ENCODE peak calls at places on chromosomes 2 and 18, in ten cellular contexts. J is heart left ventricle, D is body of pancreas, Y is HCT116, R is adrenal gland, O is breast epithelium, P is A549, C is transverse colon, U is esophagus muscularis mucosa, X is tibial nerve. K is an unnamed sample.

GRCh38 chr2:101815154-101815553 is 117.6 kb downstream of the MAP4K4 start:
- DNase-seq in J (no peak), D (no peak), Y (no peak), R (no peak), O (no peak), P (no peak), C (no peak), U (no peak), X (no peak), K (no peak)

GRCh38 chr2:27701676-27702075 is 38.0 kb downstream of the SLC4A1AP start:
- DNase-seq in J (no peak), D (peak), Y (no peak), R (peak), O (no peak), P (peak), C (no peak), U (no peak), X (no peak), K (no peak)

GRCh38 chr18:2147424-2147823 is 423.9 kb downstream of the METTL4 start:
- DNase-seq in J (no peak), D (no peak), Y (no peak), R (no peak), O (no peak), P (no peak), C (no peak), U (no peak), X (no peak), K (no peak)

GRCh38 chr2:381181-381580 is 93.3 kb upstream of the ALKAL2 start:
- DNase-seq in J (no peak), D (no peak), Y (no peak), R (no peak), O (no peak), P (no peak), C (no peak), U (peak), X (no peak), K (no peak)

GRCh38 chr2:168060956-168061750 is 186.2 kb downstream of the STK39 start:
- DNase-seq in J (no peak), D (no peak), Y (no peak), R (no peak), O (no peak), P (peak), C (no peak), U (no peak), X (no peak), K (no peak)

GRCh38 chr2:201057715-201058248 is 13.7 kb downstream of the HYCC2 start:
- DNase-seq in J (no peak), D (no peak), Y (no peak), R (no peak), O (no peak), P (no peak), C (no peak), U (no peak), X (no peak), K (no peak)

GRCh38 chr2:37573818-37574388 is 97.5 kb downstream of the CDC42EP3 start:
- DNase-seq in J (no peak), D (no peak), Y (no peak), R (no peak), O (no peak), P (no peak), C (no peak), U (no peak), X (no peak), K (no peak)

GRCh38 chr2:7987992-7988391 is 693.9 kb upstream of the ID2 start:
- DNase-seq in J (no peak), D (peak), Y (no peak), R (no peak), O (no peak), P (no peak), C (no peak), U (no peak), X (no peak), K (no peak)

GRCh38 chr2:74436111-74436803 is 5.5 kb downstream of the RTKN start:
- DNase-seq in J (no peak), D (no peak), Y (no peak), R (no peak), O (no peak), P (no peak), C (no peak), U (no peak), X (no peak), K (no peak)

GRCh38 chr2:157413342-157414035 is 30.4 kb downstream of the CYTIP start:
- DNase-seq in J (no peak), D (no peak), Y (no peak), R (no peak), O (no peak), P (no peak), C (no peak), U (no peak), X (no peak), K (no peak)

GRCh38 chr18:26407721-26408601 is 140.4 kb downstream of the KCTD1 start:
- DNase-seq in J (no peak), D (no peak), Y (no peak), R (no peak), O (no peak), P (no peak), C (no peak), U (no peak), X (no peak), K (no peak)

GRCh38 chr18:13725566-13726227 is 661 bp downstream of the FAM210A start:
- DNase-seq in J (no peak), D (peak), Y (no peak), R (no peak), O (no peak), P (peak), C (no peak), U (no peak), X (no peak), K (peak)

GRCh38 chr18:3265564-3266033 is 3.7 kb downstream of the MYL12B start:
- DNase-seq in J (no peak), D (no peak), Y (no peak), R (no peak), O (no peak), P (no peak), C (no peak), U (no peak), X (no peak), K (no peak)

GRCh38 chr2:45610281-45611019 is 617 bp downstream of the SRBD1 start:
- DNase-seq in J (peak), D (peak), Y (peak), R (peak), O (peak), P (peak), C (peak), U (no peak), X (peak), K (peak)

GRCh38 chr2:18498531-18498930 is 61.9 kb downstream of the RDH14 start:
- DNase-seq in J (no peak), D (no peak), Y (no peak), R (no peak), O (no peak), P (no peak), C (no peak), U (no peak), X (no peak), K (no peak)

GRCh38 chr2:235776531-235776930 is 282.7 kb downstream of the AGAP1 start:
- DNase-seq in J (no peak), D (no peak), Y (no peak), R (no peak), O (no peak), P (no peak), C (no peak), U (no peak), X (no peak), K (no peak)

GRCh38 chr18:57803119-57803969 is at the start of gene ATP8B1:
- DNase-seq in J (peak), D (peak), Y (peak), R (peak), O (peak), P (peak), C (peak), U (no peak), X (no peak), K (peak)

GRCh38 chr2:128260239-128261138 is 58.2 kb downstream of the HS6ST1 start:
- DNase-seq in J (peak), D (peak), Y (peak), R (peak), O (peak), P (peak), C (no peak), U (no peak), X (peak), K (peak)

GRCh38 chr18:38801640-38802039 is 1236.0 kb upstream of the CELF4 start:
- DNase-seq in J (no peak), D (no peak), Y (no peak), R (no peak), O (no peak), P (no peak), C (no peak), U (no peak), X (no peak), K (no peak)

GRCh38 chr2:39593439-39594393 is 72.0 kb upstream of the TMEM178A start:
- DNase-seq in J (peak), D (peak), Y (peak), R (peak), O (no peak), P (peak), C (no peak), U (no peak), X (no peak), K (peak)

GRCh38 chr2:111919362-111919761 is 21.0 kb downstream of the MERTK start:
- DNase-seq in J (no peak), D (no peak), Y (no peak), R (no peak), O (no peak), P (no peak), C (no peak), U (no peak), X (no peak), K (no peak)

GRCh38 chr18:77123313-77124231 is 9.0 kb downstream of the MBP start:
- DNase-seq in J (no peak), D (no peak), Y (no peak), R (no peak), O (no peak), P (no peak), C (no peak), U (no peak), X (no peak), K (no peak)

GRCh38 chr2:234392230-234392629 is 104.7 kb downstream of the ARL4C start:
- DNase-seq in J (no peak), D (no peak), Y (no peak), R (no peak), O (no peak), P (no peak), C (no peak), U (no peak), X (no peak), K (no peak)

GRCh38 chr2:234399451-234400246 is 97.2 kb downstream of the ARL4C start:
- DNase-seq in J (no peak), D (no peak), Y (no peak), R (no peak), O (no peak), P (no peak), C (no peak), U (no peak), X (no peak), K (no peak)

GRCh38 chr2:234394450-234394849 is 102.4 kb downstream of the ARL4C start:
- DNase-seq in J (no peak), D (no peak), Y (no peak), R (no peak), O (no peak), P (no peak), C (no peak), U (no peak), X (no peak), K (no peak)

GRCh38 chr2:234393352-234393751 is 103.5 kb downstream of the ARL4C start:
- DNase-seq in J (no peak), D (no peak), Y (no peak), R (no peak), O (no peak), P (no peak), C (no peak), U (no peak), X (no peak), K (no peak)

DNA sequence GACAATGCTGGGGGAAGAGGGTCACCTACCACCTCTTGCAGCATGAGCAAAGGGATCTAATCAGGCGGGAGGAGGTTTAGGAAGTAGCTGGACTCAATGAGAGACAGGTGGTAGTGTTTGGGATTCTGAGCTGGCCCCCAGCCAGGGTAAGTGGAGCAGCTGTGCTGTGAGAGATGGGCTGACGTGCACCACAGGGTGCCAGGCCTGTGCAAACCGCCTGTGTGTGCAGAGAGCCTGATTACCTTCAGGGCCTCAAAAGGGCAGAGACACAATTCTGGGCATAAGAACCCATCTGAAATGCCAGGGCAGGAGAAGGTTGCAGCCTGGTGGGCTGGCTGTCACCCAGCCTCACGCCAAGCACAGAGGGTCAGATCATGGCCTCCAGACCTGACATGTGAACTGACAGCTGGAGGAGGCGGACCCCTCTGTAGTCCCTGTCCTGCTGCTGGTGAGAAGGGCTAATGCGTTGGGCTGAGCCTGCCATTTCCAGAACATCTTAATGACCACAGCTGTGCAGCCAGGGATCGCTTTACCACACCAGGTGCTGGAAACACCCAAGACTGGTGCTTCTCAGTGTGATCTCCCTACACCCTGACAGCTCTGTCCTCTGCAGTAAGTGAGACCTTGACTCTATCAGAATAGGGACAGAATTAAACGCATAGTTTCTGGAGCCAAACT is 100.9 kb downstream of the ARL4C start:
- DNase-seq in J (no peak), D (peak), Y (no peak), R (no peak), O (no peak), P (no peak), C (no peak), U (no peak), X (no peak), K (no peak)
- TF ChIP-seq CTCF in J (no peak), D (no peak), Y (no peak), R (no peak), O (no peak), P (no peak), C (no peak), U (no peak), X (no peak), K (no peak)

DNA sequence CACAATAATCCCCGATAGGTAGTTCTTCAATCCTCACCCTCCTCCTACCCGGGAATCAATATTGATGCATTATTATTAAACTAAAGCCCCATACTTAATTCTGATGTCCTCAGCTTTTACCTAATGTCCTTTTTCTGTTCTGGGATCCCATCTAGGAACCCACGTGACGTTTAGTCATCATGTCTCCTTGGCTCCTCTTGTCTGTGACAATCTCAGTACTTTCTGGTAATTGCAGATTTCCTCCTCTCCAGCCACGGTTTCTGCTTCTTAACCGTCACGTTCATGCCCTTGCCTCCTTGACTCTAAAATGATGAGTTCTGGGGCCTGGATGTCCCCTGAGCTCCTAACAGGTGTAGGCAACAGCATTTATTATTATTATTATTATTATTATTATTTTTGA is 2.9 kb upstream of the DGKD start:
- DNase-seq in J (no peak), D (peak), Y (peak), R (peak), O (no peak), P (no peak), C (peak), U (no peak), X (no peak), K (no peak)
- H3K27ac ChIP-seq in J (no peak), D (no peak), Y (peak), R (no peak), O (no peak), P (peak), C (no peak), U (no peak), X (no peak), K (no peak)

GRCh38 chr2:95207111-95207961 is at the start of gene ZNF892:
- DNase-seq in J (peak), D (peak), Y (peak), R (peak), O (peak), P (peak), C (peak), U (peak), X (peak), K (peak)
- TF ChIP-seq POLR2A in J (no peak), D (peak), Y (no peak), R (peak), O (peak), P (peak), C (peak), U (no peak), X (no peak), K (no peak)

GRCh38 chr2:126399001-126399400 is 257.0 kb upstream of the GYPC start:
- DNase-seq in J (no peak), D (no peak), Y (no peak), R (no peak), O (no peak), P (no peak), C (no peak), U (no peak), X (no peak), K (no peak)
- TF ChIP-seq CTCF in J (no peak), D (no peak), Y (no peak), R (no peak), O (no peak), P (no peak), C (no peak), U (no peak), X (no peak), K (no peak)

GRCh38 chr18:31267823-31268481 is 50.0 kb upstream of the DSG1 start:
- DNase-seq in J (no peak), D (no peak), Y (no peak), R (no peak), O (no peak), P (no peak), C (no peak), U (no peak), X (no peak), K (no peak)

GRCh38 chr18:31258789-31259188 is 59.2 kb upstream of the DSG1 start:
- DNase-seq in J (no peak), D (no peak), Y (no peak), R (no peak), O (no peak), P (no peak), C (no peak), U (no peak), X (no peak), K (no peak)

GRCh38 chr18:31261792-31262582 is 56.0 kb upstream of the DSG1 start:
- DNase-seq in J (no peak), D (no peak), Y (no peak), R (no peak), O (no peak), P (peak), C (no peak), U (no peak), X (no peak), K (no peak)
- H3K27ac ChIP-seq in J (peak), D (peak), Y (no peak), R (no peak), O (no peak), P (no peak), C (no peak), U (no peak), X (no peak), K (no peak)

K was measured in testis.